ENCODE peak calls at places on chromosomes 12 and 14, in eight cellular contexts. I is endothelial cell of umbilical vein, E is Peyer's patch, X is psoas muscle, Q is fibroblast of lung, H is H1, G is cardiac muscle cell, F is GM23338. C is an unnamed sample.

GRCh38 chr14:84003316-84003715 is 1526.6 kb upstream of the FLRT2 start:
- DNase-seq in X (no peak), G (no peak), Q (no peak), F (no peak), H (no peak), I (peak; percentile 27), E (no peak), C (no peak)

GRCh38 chr12:116544656-116545055 is 14.5 kb upstream of the MAP1LC3B2 start:
- DNase-seq in F (no peak), X (peak; percentile 72), I (no peak), E (no peak), G (no peak), Q (peak; percentile 51), H (no peak), C (no peak)

GRCh38 chr14:91363776-91364523 is 53.7 kb downstream of the CCDC88C start:
- DNase-seq in E (no peak), F (no peak), H (no peak), I (no peak), X (no peak), Q (no peak), G (no peak), C (no peak)

GRCh38 chr12:48165089-48166031 is 8.0 kb upstream of the ASB8 start:
- DNase-seq in I (peak; percentile 67), F (peak; percentile 82), E (no peak), X (no peak), Q (peak; percentile 76), G (peak; percentile 70), H (no peak), C (no peak)

GRCh38 chr12:115207216-115207915 is 523.4 kb upstream of the TBX3 start:
- DNase-seq in H (no peak), F (no peak), I (no peak), E (no peak), Q (no peak), G (no peak), X (no peak), C (no peak)

GRCh38 chr14:77979666-77980351 is 179.9 kb downstream of the ADCK1 start:
- DNase-seq in Q (no peak), H (no peak), I (no peak), F (peak; percentile 78), X (no peak), E (no peak), G (peak; percentile 43), C (no peak)

GRCh38 chr12:11765421-11765816 is 115.9 kb downstream of the ETV6 start:
- DNase-seq in E (no peak), X (no peak), F (no peak), G (no peak), Q (peak; percentile 19), H (no peak), I (peak; percentile 24), C (no peak)

GRCh38 chr12:53652366-53652765 is 23.5 kb downstream of the ATP5MC2 start:
- DNase-seq in Q (no peak), G (no peak), F (no peak), E (no peak), H (no peak), I (no peak), X (no peak), C (no peak)

GRCh38 chr12:97142737-97143450 is 235.8 kb downstream of the NEDD1 start:
- DNase-seq in G (peak; percentile 53), F (no peak), Q (no peak), E (no peak), X (no peak), I (peak; percentile 88), H (no peak), C (no peak)

GRCh38 chr14:67532998-67533753 is at the start of gene PLEKHH1:
- DNase-seq in X (peak; percentile 83), H (peak; percentile 63), Q (peak; percentile 51), G (peak; percentile 87), E (peak; percentile 90), F (peak; percentile 92), I (peak; percentile 55), C (no peak)

GRCh38 chr12:116719661-116720060 is 18.2 kb downstream of the SPRING1 start:
- DNase-seq in X (no peak), H (no peak), G (peak; percentile 36), I (no peak), Q (no peak), E (no peak), F (no peak), C (no peak)

GRCh38 chr14:69260979-69261605 is 1.1 kb downstream of the GALNT16 start:
- DNase-seq in F (peak; percentile 79), H (no peak), X (peak; percentile 67), Q (no peak), E (peak; percentile 61), I (no peak), G (peak; percentile 51), C (no peak)

GRCh38 chr12:121580959-121581680 is at the start of gene KDM2B:
- DNase-seq in I (peak; percentile 63), F (peak; percentile 73), E (peak; percentile 53), H (no peak), G (peak; percentile 68), Q (peak; percentile 64), X (no peak), C (no peak)

GRCh38 chr14:54659365-54659764 is 92.4 kb downstream of the SAMD4A start:
- DNase-seq in F (no peak), H (no peak), E (no peak), X (no peak), G (no peak), I (no peak), Q (no peak), C (no peak)

GRCh38 chr12:54220092-54220557 is 31.3 kb upstream of the SMUG1 start:
- DNase-seq in E (peak; percentile 85), G (peak; percentile 79), I (peak; percentile 76), X (peak; percentile 76), F (peak; percentile 82), Q (peak; percentile 73), H (no peak), C (no peak)

DNA sequence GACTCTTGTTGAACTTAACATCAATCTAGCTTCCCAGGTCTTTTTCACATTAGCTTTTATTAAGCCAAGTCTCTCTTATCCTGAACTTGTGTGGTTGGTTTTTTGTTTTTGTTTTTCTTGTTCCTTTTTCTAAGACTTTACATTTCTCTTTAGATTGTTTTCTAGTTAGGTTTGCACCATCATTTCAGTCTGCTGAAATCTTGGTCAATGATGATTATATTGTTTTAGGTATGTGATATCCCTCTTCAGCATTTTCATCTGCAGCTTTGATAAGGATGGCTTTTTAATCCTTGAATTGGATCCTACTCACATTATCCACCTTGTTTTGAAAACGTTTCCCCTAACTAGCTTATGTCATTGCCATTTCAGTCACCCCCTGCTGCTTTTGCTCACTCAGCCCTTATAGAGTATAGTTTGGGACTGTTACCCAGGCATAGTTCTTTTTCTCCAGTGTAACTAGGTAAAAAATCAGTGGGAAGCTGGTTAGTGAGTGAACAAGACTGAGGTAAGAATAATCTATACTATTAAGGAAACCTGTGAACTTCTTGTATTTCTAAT is 22.0 kb downstream of the YLPM1 start:
- DNase-seq in X (no peak), G (no peak), E (no peak), I (no peak), Q (no peak), F (no peak), H (no peak), C (no peak)
- H3K36me3 ChIP-seq in X (peaks cover 10% of the 10 kb centered on the region), G (peaks cover 61% of the 10 kb centered on the region), E (no peaks in the 10 kb centered on the region), I (peaks cover 8% of the 10 kb centered on the region), Q (peaks cover 11% of the 10 kb centered on the region), F (peaks cover 38% of the 10 kb centered on the region), H (peaks cover 42% of the 10 kb centered on the region), C (peaks cover 6% of the 10 kb centered on the region)

GRCh38 chr12:112111931-112112330 is 3.3 kb upstream of the NAA25 start:
- DNase-seq in Q (no peak), G (no peak), X (no peak), I (no peak), E (peak; percentile 42), H (no peak), F (no peak), C (no peak)

GRCh38 chr12:112117685-112118084 is 7.7 kb upstream of the TRAFD1 start:
- DNase-seq in G (no peak), H (no peak), Q (no peak), I (no peak), E (no peak), F (no peak), X (no peak), C (no peak)

GRCh38 chr12:112115259-112116045 is 6.9 kb upstream of the NAA25 start:
- DNase-seq in G (no peak), F (no peak), H (no peak), I (no peak), E (peak; percentile 22), Q (no peak), X (no peak), C (no peak)

GRCh38 chr12:112112423-112113132 is 4.0 kb upstream of the NAA25 start:
- DNase-seq in H (no peak), X (no peak), G (no peak), I (no peak), Q (no peak), E (peak; percentile 34), F (peak; percentile 77), C (no peak)

DNA sequence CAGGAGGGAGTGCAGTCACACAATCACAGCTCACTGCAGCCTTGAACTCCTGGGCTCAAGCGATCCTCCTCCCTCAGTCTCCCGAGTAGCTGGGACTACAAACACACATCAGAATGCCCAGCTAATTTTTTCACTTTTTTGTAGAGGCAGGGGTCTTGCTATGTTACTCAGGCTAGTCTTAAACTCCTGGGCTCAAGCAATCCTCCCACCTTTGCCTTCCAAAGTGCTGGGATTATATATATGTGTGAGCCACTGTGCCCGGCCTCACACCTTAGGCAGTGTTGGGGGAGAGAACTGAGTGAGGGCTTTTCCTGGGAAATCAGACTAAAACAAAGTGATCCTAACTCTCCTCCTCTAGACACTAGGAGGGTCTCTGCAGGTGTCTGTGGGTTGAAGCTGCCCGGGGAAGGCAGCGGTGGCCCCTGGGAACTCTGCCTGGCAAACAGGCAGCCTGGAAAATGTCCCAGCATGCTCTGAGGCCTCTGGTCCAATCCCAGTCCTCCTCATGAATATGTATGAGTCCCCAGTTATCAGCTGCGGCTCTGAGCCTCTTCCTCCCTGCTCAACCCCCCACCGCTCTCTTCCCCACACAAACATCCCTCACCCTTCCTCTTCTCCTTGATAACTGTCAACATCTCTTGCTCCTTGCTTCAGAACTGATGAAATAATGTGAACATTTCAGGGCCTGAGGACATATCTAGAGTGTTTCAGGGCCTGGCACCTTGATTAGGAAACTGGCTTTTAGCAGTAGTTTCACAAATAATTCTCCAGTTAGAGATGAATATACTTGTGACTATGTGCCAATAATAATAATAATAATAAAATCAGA is 7.9 kb upstream of the NAA25 start:
- DNase-seq in G (peak; percentile 91), H (peak; percentile 47), X (peak; percentile 82), Q (peak; percentile 48), F (peak; percentile 95), E (peak; percentile 74), I (peak; percentile 82), C (no peak)
- H3K4me3 ChIP-seq in G (no peak overlapping the region), H (no peak overlapping the region), X (peak overlapping the region; percentile 38), Q (no peak overlapping the region), F (peak overlapping the region; percentile 22), E (peak overlapping the region; percentile 5), I (no peak overlapping the region), C (no peak overlapping the region)

DNA sequence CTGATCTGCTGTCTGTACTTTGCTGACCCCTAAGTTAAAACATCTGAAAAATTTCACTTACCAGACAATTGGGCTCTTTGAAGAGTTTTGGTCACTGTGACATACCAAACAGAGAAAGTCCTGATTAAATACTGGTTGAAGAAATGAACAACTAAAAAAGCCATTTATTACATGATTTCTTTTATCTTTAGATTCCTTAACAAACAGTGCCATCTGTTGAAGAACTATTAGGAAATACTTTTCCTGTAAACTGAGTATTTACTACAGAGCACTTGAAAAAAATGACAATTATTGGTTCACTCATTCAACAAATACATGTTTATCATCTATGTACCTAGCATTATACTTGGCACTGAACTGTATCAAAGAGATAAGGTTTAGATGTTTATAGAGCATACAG is 6.5 kb upstream of the WASHC4 start:
- DNase-seq in H (no peak), G (no peak), X (no peak), Q (peak; percentile 63), E (no peak), I (peak; percentile 22), F (no peak), C (no peak)
- TF ChIP-seq CTCF in H (no peak), G (peak; percentile 20), X (no peak), Q (no peak), E (no peak), I (no peak), F (peak; percentile 38), C (no peak)

GRCh38 chr12:99644629-99645028 is 2.9 kb upstream of the GARIN6 start:
- DNase-seq in I (no peak), H (no peak), F (no peak), G (no peak), Q (no peak), X (no peak), E (no peak), C (no peak)
- H3K36me3 ChIP-seq in I (no peaks in the 10 kb centered on the region), H (no peaks in the 10 kb centered on the region), F (no peaks in the 10 kb centered on the region), G (no peaks in the 10 kb centered on the region), Q (no peaks in the 10 kb centered on the region), X (no peaks in the 10 kb centered on the region), E (no peaks in the 10 kb centered on the region), C (no peaks in the 10 kb centered on the region)